ENCODE peak calls at places on chromosomes 5 and 9, in ten cellular contexts. J, Z, P, S, T, E, N, Q, V and C are unnamed samples.

GRCh38 chr5:87382224-87382623 is 30.5 kb downstream of the CCNH start:
- DNase-seq in J (no peak), Z (no peak), P (no peak), S (no peak), T (no peak), E (no peak), N (no peak), Q (no peak), V (no peak), C (no peak)

GRCh38 chr5:52077941-52078825 is 694.9 kb downstream of the ISL1 start:
- DNase-seq in J (no peak), Z (no peak), P (no peak), S (no peak), T (no peak), E (no peak), N (no peak), Q (peak; percentile 97), V (no peak), C (no peak)

GRCh38 chr9:127742435-127743088 is 7.5 kb upstream of the TOR2A start:
- DNase-seq in J (peak; percentile 76), Z (no peak), P (peak; percentile 62), S (no peak), T (peak; percentile 43), E (no peak), N (peak; percentile 67), Q (peak; percentile 99), V (no peak), C (no peak)

GRCh38 chr5:6551287-6551954 is 81.4 kb downstream of the NSUN2 start:
- DNase-seq in J (peak; percentile 40), Z (no peak), P (no peak), S (no peak), T (no peak), E (no peak), N (peak; percentile 83), Q (no peak), V (no peak), C (no peak)

GRCh38 chr9:27368317-27368985 is 71.5 kb upstream of the EQTN start:
- DNase-seq in J (no peak), Z (no peak), P (no peak), S (no peak), T (no peak), E (no peak), N (no peak), Q (peak; percentile 82), V (no peak), C (no peak)

GRCh38 chr5:119049824-119050449 is 20.9 kb upstream of the DMXL1 start:
- DNase-seq in J (peak; percentile 80), Z (no peak), P (peak; percentile 80), S (no peak), T (no peak), E (no peak), N (no peak), Q (no peak), V (peak; percentile 21), C (no peak)

GRCh38 chr5:69074664-69075521 is 18.9 kb upstream of the SLC30A5 start:
- DNase-seq in J (no peak), Z (no peak), P (no peak), S (no peak), T (no peak), E (no peak), N (no peak), Q (no peak), V (no peak), C (no peak)

GRCh38 chr9:21967707-21968106 is 26.5 kb downstream of the CDKN2A start:
- DNase-seq in J (no peak), Z (no peak), P (no peak), S (no peak), T (no peak), E (no peak), N (no peak), Q (no peak), V (no peak), C (no peak)

GRCh38 chr9:128412120-128412790 is 8.4 kb upstream of the CERCAM start:
- DNase-seq in J (peak; percentile 16), Z (peak; percentile 27), P (peak; percentile 31), S (no peak), T (peak; percentile 71), E (peak; percentile 64), N (peak; percentile 36), Q (peak; percentile 83), V (no peak), C (peak; percentile 76)

GRCh38 chr9:129281506-129282145 is 103.6 kb upstream of the IER5L start:
- DNase-seq in J (no peak), Z (no peak), P (no peak), S (no peak), T (no peak), E (no peak), N (no peak), Q (no peak), V (no peak), C (no peak)

GRCh38 chr9:105195259-105195658 is 49.2 kb upstream of the SLC44A1 start:
- DNase-seq in J (no peak), Z (no peak), P (no peak), S (no peak), T (no peak), E (no peak), N (no peak), Q (no peak), V (no peak), C (no peak)

GRCh38 chr9:134383148-134383547 is 56.9 kb downstream of the RXRA start:
- DNase-seq in J (no peak), Z (no peak), P (no peak), S (no peak), T (no peak), E (no peak), N (no peak), Q (no peak), V (no peak), C (no peak)

GRCh38 chr5:181188700-181189362 is 16.2 kb downstream of the TRIM7 start:
- DNase-seq in J (peak; percentile 70), Z (peak; percentile 45), P (peak; percentile 66), S (peak; percentile 74), T (peak; percentile 82), E (peak; percentile 79), N (peak; percentile 57), Q (no peak), V (no peak), C (peak; percentile 86)